ENCODE peak calls at places on chromosomes 12 and 14, in six cellular contexts. One of them, this sample, is unnamed.

GRCh38 chr12:65269603-65270002 is 8.9 kb upstream of the MSRB3 start:
- DNase-seq in foreskin fibroblast: no peak
- DNase-seq in activated naive CD8-positive, alpha-beta T cell treated with anti-CD3 and anti-CD28 coated beads, Interleukin-2, amount 50 U/mL, for 16 hours: no peak
- DNase-seq in HCEC 1CT: peak
- DNase-seq in HuH-7: no peak
- DNase-seq in substantia nigra: no peak
- DNase-seq in this sample: no peak

GRCh38 chr14:102930138-102930752 is 7.8 kb downstream of the AMN start:
- DNase-seq in foreskin fibroblast: no peak
- DNase-seq in activated naive CD8-positive, alpha-beta T cell treated with anti-CD3 and anti-CD28 coated beads, Interleukin-2, amount 50 U/mL, for 16 hours: no peak
- DNase-seq in HCEC 1CT: no peak
- DNase-seq in HuH-7: no peak
- DNase-seq in substantia nigra: no peak
- DNase-seq in this sample: no peak

GRCh38 chr14:105348169-105348944 is 33.8 kb downstream of the PACS2 start:
- DNase-seq in foreskin fibroblast: no peak
- DNase-seq in activated naive CD8-positive, alpha-beta T cell treated with anti-CD3 and anti-CD28 coated beads, Interleukin-2, amount 50 U/mL, for 16 hours: no peak
- DNase-seq in HCEC 1CT: no peak
- DNase-seq in HuH-7: no peak
- DNase-seq in substantia nigra: no peak
- DNase-seq in this sample: no peak

GRCh38 chr12:124303579-124304313 is 8.9 kb downstream of the RFLNA start:
- DNase-seq in foreskin fibroblast: no peak
- DNase-seq in activated naive CD8-positive, alpha-beta T cell treated with anti-CD3 and anti-CD28 coated beads, Interleukin-2, amount 50 U/mL, for 16 hours: no peak
- DNase-seq in HCEC 1CT: no peak
- DNase-seq in HuH-7: no peak
- DNase-seq in substantia nigra: no peak
- DNase-seq in this sample: no peak

GRCh38 chr12:94046626-94047410 is 101.6 kb upstream of the PLXNC1 start:
- DNase-seq in foreskin fibroblast: no peak
- DNase-seq in activated naive CD8-positive, alpha-beta T cell treated with anti-CD3 and anti-CD28 coated beads, Interleukin-2, amount 50 U/mL, for 16 hours: no peak
- DNase-seq in HCEC 1CT: no peak
- DNase-seq in HuH-7: no peak
- DNase-seq in substantia nigra: no peak
- DNase-seq in this sample: no peak

GRCh38 chr12:46201284-46201789 is 67.5 kb downstream of the SLC38A1 start:
- DNase-seq in foreskin fibroblast: no peak
- DNase-seq in activated naive CD8-positive, alpha-beta T cell treated with anti-CD3 and anti-CD28 coated beads, Interleukin-2, amount 50 U/mL, for 16 hours: no peak
- DNase-seq in HCEC 1CT: no peak
- DNase-seq in HuH-7: no peak
- DNase-seq in substantia nigra: no peak
- DNase-seq in this sample: no peak

GRCh38 chr14:21241218-21241819 is 27.9 kb downstream of the HNRNPC start:
- DNase-seq in foreskin fibroblast: no peak
- DNase-seq in activated naive CD8-positive, alpha-beta T cell treated with anti-CD3 and anti-CD28 coated beads, Interleukin-2, amount 50 U/mL, for 16 hours: no peak
- DNase-seq in HCEC 1CT: peak
- DNase-seq in HuH-7: no peak
- DNase-seq in substantia nigra: no peak
- DNase-seq in this sample: peak

GRCh38 chr12:56084958-56085543 is 5.1 kb downstream of the ERBB3 start:
- DNase-seq in foreskin fibroblast: no peak
- DNase-seq in activated naive CD8-positive, alpha-beta T cell treated with anti-CD3 and anti-CD28 coated beads, Interleukin-2, amount 50 U/mL, for 16 hours: no peak
- DNase-seq in HCEC 1CT: peak
- DNase-seq in HuH-7: peak
- DNase-seq in substantia nigra: no peak
- DNase-seq in this sample: peak

GRCh38 chr12:120928864-120929652 is 24.9 kb upstream of the SPPL3 start:
- DNase-seq in foreskin fibroblast: no peak
- DNase-seq in activated naive CD8-positive, alpha-beta T cell treated with anti-CD3 and anti-CD28 coated beads, Interleukin-2, amount 50 U/mL, for 16 hours: no peak
- DNase-seq in HCEC 1CT: no peak
- DNase-seq in HuH-7: no peak
- DNase-seq in substantia nigra: no peak
- DNase-seq in this sample: no peak

GRCh38 chr14:77849711-77850110 is 49.8 kb downstream of the ADCK1 start:
- DNase-seq in foreskin fibroblast: peak
- DNase-seq in activated naive CD8-positive, alpha-beta T cell treated with anti-CD3 and anti-CD28 coated beads, Interleukin-2, amount 50 U/mL, for 16 hours: no peak
- DNase-seq in HCEC 1CT: peak
- DNase-seq in HuH-7: no peak
- DNase-seq in substantia nigra: no peak
- DNase-seq in this sample: no peak

GRCh38 chr14:40119321-40119720 is 687.1 kb upstream of the FBXO33 start:
- DNase-seq in foreskin fibroblast: no peak
- DNase-seq in activated naive CD8-positive, alpha-beta T cell treated with anti-CD3 and anti-CD28 coated beads, Interleukin-2, amount 50 U/mL, for 16 hours: no peak
- DNase-seq in HCEC 1CT: no peak
- DNase-seq in HuH-7: no peak
- DNase-seq in substantia nigra: no peak
- DNase-seq in this sample: no peak

GRCh38 chr12:109578330-109578927 is 4.8 kb downstream of the MVK start:
- DNase-seq in foreskin fibroblast: no peak
- DNase-seq in activated naive CD8-positive, alpha-beta T cell treated with anti-CD3 and anti-CD28 coated beads, Interleukin-2, amount 50 U/mL, for 16 hours: no peak
- DNase-seq in HCEC 1CT: no peak
- DNase-seq in HuH-7: no peak
- DNase-seq in substantia nigra: no peak
- DNase-seq in this sample: no peak